ENCODE peak calls at places on chromosome 10, in four cellular contexts. L is AG04450, H is heart right ventricle, X is AG04449. V is an unnamed sample.

GRCh38 chr10:124091646-124092269 is 1.6 kb downstream of the CHST15 start:
- DNase-seq in H (peak), X (no peak), L (no peak), V (no peak)

GRCh38 chr10:127834221-127834620 is 58.5 kb downstream of the CLRN3 start:
- DNase-seq in H (peak), L (no peak), X (no peak), V (no peak)

GRCh38 chr10:129972145-129972965 is 8.3 kb upstream of the EBF3 start:
- DNase-seq in L (no peak), X (no peak), H (peak), V (peak)

GRCh38 chr10:16816830-16817124 is 447 bp downstream of the RSU1 start:
- DNase-seq in X (no peak), H (no peak), L (no peak), V (no peak)

GRCh38 chr10:17181751-17182150 is 19.7 kb downstream of the TRDMT1 start:
- DNase-seq in L (no peak), X (no peak), H (no peak), V (no peak)

GRCh38 chr10:71598673-71599072 is 120.9 kb downstream of the C10orf105 start:
- DNase-seq in L (no peak), X (no peak), H (peak), V (no peak)

GRCh38 chr10:30996481-30996980 is 35.1 kb downstream of the ZNF438 start:
- DNase-seq in H (no peak), X (no peak), L (no peak), V (no peak)

GRCh38 chr10:7896297-7896696 is 78.0 kb downstream of the TAF3 start:
- DNase-seq in X (no peak), H (no peak), L (no peak), V (no peak)

GRCh38 chr10:89213191-89213808 is 6.2 kb upstream of the CH25H start:
- DNase-seq in L (no peak), X (no peak), H (no peak), V (no peak)

GRCh38 chr10:99995713-99996112 is 14.0 kb downstream of the DNMBP start:
- DNase-seq in H (no peak), X (no peak), L (no peak), V (no peak)

GRCh38 chr10:129033790-129034272 is 433.2 kb upstream of the MGMT start:
- DNase-seq in L (no peak), X (no peak), H (no peak), V (no peak)

GRCh38 chr10:7649673-7650330 is 17.0 kb downstream of the ITIH5 start:
- DNase-seq in H (no peak), X (no peak), L (no peak), V (no peak)

GRCh38 chr10:7411671-7412481 is 1.0 kb upstream of the SFMBT2 start:
- DNase-seq in H (peak), X (no peak), L (no peak), V (no peak)

GRCh38 chr10:29951441-29951931 is 107.9 kb downstream of the JCAD start:
- DNase-seq in X (no peak), H (no peak), L (no peak), V (no peak)

GRCh38 chr10:92747600-92747999 is 57.8 kb downstream of the HHEX start:
- DNase-seq in X (no peak), H (no peak), L (no peak), V (no peak)

GRCh38 chr10:62813453-62813852 is 2.7 kb downstream of the EGR2 start:
- DNase-seq in X (no peak), H (no peak), L (no peak), V (no peak)

GRCh38 chr10:92545556-92545955 is 28.3 kb downstream of the IDE start:
- DNase-seq in X (no peak), H (no peak), L (no peak), V (no peak)

GRCh38 chr10:126521354-126521753 is 133.1 kb upstream of the ADAM12 start:
- DNase-seq in X (no peak), H (no peak), L (no peak), V (no peak)

GRCh38 chr10:49058341-49059255 is 56.7 kb downstream of the VSTM4 start:
- DNase-seq in X (no peak), H (peak), L (no peak), V (no peak)

GRCh38 chr10:76984559-76985443 is 652.8 kb downstream of the KCNMA1 start:
- DNase-seq in H (peak), X (peak), L (peak), V (peak)

GRCh38 chr10:6108631-6109443 is 20.0 kb downstream of the RBM17 start:
- DNase-seq in H (no peak), X (no peak), L (no peak), V (no peak)

GRCh38 chr10:74575191-74575720 is 251.1 kb upstream of the KAT6B start:
- DNase-seq in X (no peak), L (no peak), H (no peak), V (no peak)

GRCh38 chr10:93921338-93921737 is 27.6 kb downstream of the SLC35G1 start:
- DNase-seq in H (no peak), X (no peak), L (no peak), V (no peak)

GRCh38 chr10:44478040-44478439 is 93.1 kb upstream of the CXCL12 start:
- DNase-seq in H (no peak), L (no peak), X (no peak), V (no peak)

GRCh38 chr10:17003151-17003550 is 126.5 kb downstream of the CUBN start:
- DNase-seq in H (no peak), L (no peak), X (no peak), V (no peak)

GRCh38 chr10:133441780-133442179 is 12.0 kb upstream of the SCART1 start:
- DNase-seq in H (no peak), L (no peak), X (no peak), V (peak)

GRCh38 chr10:87657370-87657769 is 2.3 kb upstream of the PAPSS2 start:
- DNase-seq in L (no peak), X (no peak), H (no peak), V (no peak)

GRCh38 chr10:117461766-117462423 is 80.7 kb upstream of the EMX2 start:
- DNase-seq in L (no peak), X (peak), H (no peak), V (no peak)

GRCh38 chr10:133170092-133170491 is 10.1 kb downstream of the KNDC1 start:
- DNase-seq in H (no peak), X (no peak), L (no peak), V (no peak)

GRCh38 chr10:51386248-51386885 is 312.1 kb downstream of the PRKG1 start:
- DNase-seq in H (no peak), L (no peak), X (no peak), V (no peak)

GRCh38 chr10:60175418-60175817 is 214.3 kb downstream of the ANK3 start:
- DNase-seq in X (no peak), L (no peak), H (no peak), V (no peak)

GRCh38 chr10:132574783-132575319 is 37.3 kb downstream of the INPP5A start:
- DNase-seq in H (no peak), L (no peak), X (no peak), V (no peak)

GRCh38 chr10:103554488-103555320 is 61.2 kb downstream of the NEURL1 start:
- DNase-seq in X (peak), L (peak), H (peak), V (no peak)

GRCh38 chr10:47330804-47331203 is 8.6 kb downstream of the GDF2 start:
- DNase-seq in X (no peak), H (no peak), L (no peak), V (no peak)

GRCh38 chr10:43980313-43980712 is 331.6 kb upstream of the ZNF32 start:
- DNase-seq in H (no peak), X (no peak), L (no peak), V (no peak)

GRCh38 chr10:122981066-122981464 is 864 bp downstream of the PSTK start:
- DNase-seq in X (peak), H (no peak), L (no peak), V (no peak)
- TF ChIP-seq CTCF in X (peak), H (no peak), L (peak), V (peak)

DNA sequence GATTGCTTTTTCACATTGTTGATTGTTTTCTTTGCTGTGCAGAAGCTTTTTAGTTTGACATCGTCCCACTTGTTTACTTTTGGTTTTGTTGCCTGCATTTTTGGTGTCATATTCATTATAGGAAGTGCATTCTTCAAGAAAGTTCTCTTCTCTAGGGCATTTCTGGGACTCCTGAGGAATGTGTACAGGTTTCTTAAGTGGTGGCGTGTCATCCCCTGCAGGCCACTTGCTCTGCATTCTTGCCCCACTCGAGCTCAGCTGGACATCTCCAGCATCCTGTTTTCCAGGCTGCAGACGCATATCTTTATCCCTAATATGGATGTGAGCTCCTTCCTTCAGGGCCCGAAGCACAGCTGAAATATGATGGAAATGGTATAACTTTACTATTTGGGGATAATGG is 255.6 kb upstream of the HABP2 start:
- DNase-seq in H (no peak), X (peak), L (no peak), V (no peak)
- TF ChIP-seq CTCF in H (no peak), X (no peak), L (no peak), V (no peak)

DNA sequence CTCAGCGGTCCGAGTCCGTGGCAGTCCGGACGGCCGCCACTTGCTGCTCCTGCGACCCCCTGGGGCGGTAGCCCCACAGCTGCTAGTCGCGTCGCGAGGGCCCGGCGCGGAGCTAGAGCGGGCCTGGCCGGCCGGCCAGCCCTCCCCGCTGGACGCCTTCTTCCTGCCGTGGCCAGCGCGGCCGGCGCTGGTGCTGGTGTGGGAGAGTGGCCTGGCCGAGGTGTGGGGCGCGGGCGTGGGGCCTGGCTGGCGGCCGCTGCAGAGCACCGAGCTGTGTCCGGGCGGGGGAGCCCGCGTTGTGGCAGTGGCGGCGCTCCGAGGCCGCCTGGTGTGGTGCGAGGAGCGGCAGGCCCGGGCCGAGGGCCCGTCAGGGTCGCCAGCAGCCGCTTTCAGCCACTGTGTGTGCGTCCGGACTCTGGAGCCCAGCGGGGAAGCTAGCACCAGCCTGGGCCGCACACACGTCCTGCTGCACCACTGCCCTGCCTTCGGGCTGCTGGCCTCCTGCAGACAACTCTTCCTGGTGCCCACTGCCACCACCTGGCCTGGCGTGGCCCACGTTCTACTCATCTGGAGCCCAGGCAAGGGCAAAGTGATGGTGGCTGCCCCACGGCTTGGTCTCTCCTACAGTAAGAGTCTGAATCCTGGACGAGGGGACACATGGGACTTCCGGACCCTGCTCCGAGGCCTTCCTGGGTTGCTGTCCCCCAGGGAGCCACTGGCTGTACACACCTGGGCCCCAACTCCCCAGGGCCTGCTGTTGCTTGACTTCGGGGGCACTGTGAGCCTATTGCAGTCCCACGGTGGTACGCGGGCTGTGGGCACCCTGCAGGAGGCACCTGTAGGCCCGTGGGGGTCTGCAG is 642 bp downstream of the HPS6 start:
- DNase-seq in H (peak), X (no peak), L (no peak), V (peak)
- TF ChIP-seq CTCF in H (no peak), X (no peak), L (no peak), V (no peak)

GRCh38 chr10:111221682-111222470 is 145.0 kb downstream of the ADRA2A start:
- DNase-seq in L (no peak), X (no peak), H (no peak), V (no peak)

DNA sequence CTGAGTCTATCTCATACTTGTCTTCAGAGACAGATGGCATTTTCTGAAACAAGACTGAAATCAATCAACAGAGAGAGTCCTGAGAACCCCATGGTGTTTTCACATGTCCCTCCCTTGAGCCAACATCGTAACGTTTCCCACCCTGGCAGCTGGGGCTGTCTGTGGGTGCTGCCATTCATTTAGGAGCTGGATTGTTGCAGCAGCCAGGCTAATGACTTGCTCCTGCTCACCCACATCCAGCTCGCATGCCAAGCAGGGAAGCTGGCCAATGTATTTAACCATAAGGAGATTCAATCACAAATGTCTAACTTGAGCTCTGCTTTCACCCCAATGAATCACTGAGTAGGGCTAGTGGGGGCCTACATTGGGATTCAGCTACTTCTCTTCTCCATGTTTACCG is 146.1 kb downstream of the ADRA2A start:
- DNase-seq in X (no peak), H (no peak), L (no peak), V (no peak)
- TF ChIP-seq CTCF in X (no peak), H (no peak), L (no peak), V (no peak)

GRCh38 chr10:25933653-25934608 is at the start of gene MYO3A:
- DNase-seq in H (peak), X (no peak), L (no peak), V (peak)
- TF ChIP-seq CTCF in H (no peak), X (no peak), L (no peak), V (peak)

GRCh38 chr10:210297-210696 is 75.0 kb downstream of the ZMYND11 start:
- DNase-seq in X (no peak), H (no peak), L (no peak), V (no peak)

GRCh38 chr10:208616-209015 is 73.4 kb downstream of the ZMYND11 start:
- DNase-seq in L (no peak), H (no peak), X (no peak), V (no peak)

GRCh38 chr10:209357-209756 is 74.1 kb downstream of the ZMYND11 start:
- DNase-seq in H (no peak), X (no peak), L (no peak), V (no peak)
- TF ChIP-seq CTCF in H (no peak), X (peak), L (peak), V (peak)

GRCh38 chr10:115026041-115026779 is 67.0 kb upstream of the ATRNL1 start:
- DNase-seq in L (no peak), X (no peak), H (no peak), V (no peak)
- TF ChIP-seq CTCF in L (no peak), X (no peak), H (no peak), V (peak)

DNA sequence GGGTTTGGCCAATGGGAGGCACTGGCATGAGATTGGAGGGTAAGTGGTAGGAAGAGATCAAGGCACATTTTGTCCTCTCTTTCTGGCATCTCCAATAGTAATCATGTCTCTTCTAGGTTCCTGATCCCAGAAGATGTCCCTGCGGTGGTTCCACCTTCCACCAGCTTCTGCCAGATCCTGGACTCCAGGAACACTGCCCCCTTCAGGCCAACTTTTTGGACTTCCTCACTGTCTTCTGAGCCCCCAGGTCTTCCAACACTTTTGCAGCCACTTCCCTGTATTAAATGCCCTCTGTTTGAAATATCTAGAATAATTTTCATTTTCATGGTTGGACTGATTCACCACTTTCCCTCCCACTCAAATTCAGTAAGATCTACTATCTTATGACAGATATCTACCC is 60.9 kb downstream of the BAMBI start:
- DNase-seq in X (no peak), H (no peak), L (no peak), V (no peak)
- TF ChIP-seq CTCF in X (no peak), H (no peak), L (peak), V (peak)